ENCODE peak calls at places on chromosomes 6 and 20, in four cellular contexts. One of them, this sample, is unnamed.
A peak's percentile ranks its signal among the peaks of the same experiment; 100 is the strongest.

GRCh38 chr6:170031684-170032121 is 259.2 kb downstream of the DLL1 start:
- DNase-seq in endodermal cell: peak; percentile 13
- DNase-seq in cardiac muscle cell: no peak
- DNase-seq in astrocyte of the spinal cord: no peak
- DNase-seq in this sample: no peak

GRCh38 chr20:24166412-24166811 is 177.8 kb upstream of the GGTLC1 start:
- DNase-seq in endodermal cell: no peak
- DNase-seq in cardiac muscle cell: no peak
- DNase-seq in astrocyte of the spinal cord: no peak
- DNase-seq in this sample: no peak

GRCh38 chr6:148831064-148831463 is 84.2 kb downstream of the UST start:
- DNase-seq in endodermal cell: no peak
- DNase-seq in cardiac muscle cell: no peak
- DNase-seq in astrocyte of the spinal cord: no peak
- DNase-seq in this sample: no peak

GRCh38 chr6:163626073-163626867 is 211.8 kb downstream of the QKI start:
- DNase-seq in endodermal cell: no peak
- DNase-seq in cardiac muscle cell: no peak
- DNase-seq in astrocyte of the spinal cord: no peak
- DNase-seq in this sample: no peak

GRCh38 chr6:170083236-170084051 is 207.4 kb downstream of the DLL1 start:
- DNase-seq in endodermal cell: peak; percentile 24
- DNase-seq in cardiac muscle cell: no peak
- DNase-seq in astrocyte of the spinal cord: no peak
- DNase-seq in this sample: no peak

GRCh38 chr20:50356522-50356880 is 153.7 kb upstream of the PTPN1 start:
- DNase-seq in endodermal cell: no peak
- DNase-seq in cardiac muscle cell: no peak
- DNase-seq in astrocyte of the spinal cord: no peak
- DNase-seq in this sample: no peak

GRCh38 chr6:98946877-98947410 is 802 bp downstream of the FBXL4 start:
- DNase-seq in endodermal cell: no peak
- DNase-seq in cardiac muscle cell: peak; percentile 9
- DNase-seq in astrocyte of the spinal cord: peak; percentile 25
- DNase-seq in this sample: peak; percentile 50

GRCh38 chr20:51409192-51409875 is 133.2 kb downstream of the NFATC2 start:
- DNase-seq in endodermal cell: no peak
- DNase-seq in cardiac muscle cell: no peak
- DNase-seq in astrocyte of the spinal cord: no peak
- DNase-seq in this sample: no peak

GRCh38 chr20:52231230-52231746 is 39.7 kb upstream of the ZFP64 start:
- DNase-seq in endodermal cell: no peak
- DNase-seq in cardiac muscle cell: no peak
- DNase-seq in astrocyte of the spinal cord: no peak
- DNase-seq in this sample: no peak

GRCh38 chr6:53651149-53651763 is 14.3 kb downstream of the KLHL31 start:
- DNase-seq in endodermal cell: peak; percentile 90
- DNase-seq in cardiac muscle cell: peak; percentile 85
- DNase-seq in astrocyte of the spinal cord: peak; percentile 80
- DNase-seq in this sample: peak; percentile 83

GRCh38 chr6:335572-335971 is 43.3 kb downstream of the DUSP22 start:
- DNase-seq in endodermal cell: no peak
- DNase-seq in cardiac muscle cell: no peak
- DNase-seq in astrocyte of the spinal cord: peak; percentile 43
- DNase-seq in this sample: no peak

GRCh38 chr6:50030777-50031562 is 9.2 kb upstream of the DEFB110 start:
- DNase-seq in endodermal cell: peak; percentile 88
- DNase-seq in cardiac muscle cell: no peak
- DNase-seq in astrocyte of the spinal cord: no peak
- DNase-seq in this sample: no peak

GRCh38 chr6:83474309-83474708 is 38.0 kb upstream of the PRSS35 start:
- DNase-seq in endodermal cell: peak; percentile 48
- DNase-seq in cardiac muscle cell: peak; percentile 37
- DNase-seq in astrocyte of the spinal cord: peak; percentile 14
- DNase-seq in this sample: no peak

GRCh38 chr6:97440590-97441176 is 157.7 kb upstream of the MMS22L start:
- DNase-seq in endodermal cell: peak; percentile 75
- DNase-seq in cardiac muscle cell: peak; percentile 33
- DNase-seq in astrocyte of the spinal cord: peak; percentile 38
- DNase-seq in this sample: no peak

GRCh38 chr6:94323853-94324252 is 904.5 kb upstream of the EPHA7 start:
- DNase-seq in endodermal cell: peak; percentile 62
- DNase-seq in cardiac muscle cell: no peak
- DNase-seq in astrocyte of the spinal cord: no peak
- DNase-seq in this sample: no peak

GRCh38 chr6:41488392-41489129 is 57.6 kb upstream of the FOXP4 start:
- DNase-seq in endodermal cell: peak; percentile 92
- DNase-seq in cardiac muscle cell: peak; percentile 89
- DNase-seq in astrocyte of the spinal cord: peak; percentile 87
- DNase-seq in this sample: no peak

GRCh38 chr20:43541214-43541613 is 17.6 kb upstream of the SGK2 start:
- DNase-seq in endodermal cell: no peak
- DNase-seq in cardiac muscle cell: no peak
- DNase-seq in astrocyte of the spinal cord: no peak
- DNase-seq in this sample: no peak

GRCh38 chr20:2865630-2866029 is 7.7 kb upstream of the PTPRA start:
- DNase-seq in endodermal cell: peak; percentile 69
- DNase-seq in cardiac muscle cell: no peak
- DNase-seq in astrocyte of the spinal cord: no peak
- DNase-seq in this sample: no peak
- TF ChIP-seq CTCF in endodermal cell: peak; percentile 56
- TF ChIP-seq CTCF in cardiac muscle cell: no peak
- TF ChIP-seq CTCF in astrocyte of the spinal cord: peak; percentile 21
- TF ChIP-seq CTCF in this sample: no peak

GRCh38 chr20:34022154-34022842 is 28.6 kb downstream of the RALY start:
- DNase-seq in endodermal cell: no peak
- DNase-seq in cardiac muscle cell: peak; percentile 34
- DNase-seq in astrocyte of the spinal cord: no peak
- DNase-seq in this sample: no peak
- TF ChIP-seq CTCF in endodermal cell: peak; percentile 79
- TF ChIP-seq CTCF in cardiac muscle cell: peak; percentile 53
- TF ChIP-seq CTCF in astrocyte of the spinal cord: peak; percentile 47
- TF ChIP-seq CTCF in this sample: no peak

GRCh38 chr6:14396826-14397517 is 279.4 kb downstream of the CD83 start:
- DNase-seq in endodermal cell: peak; percentile 92
- DNase-seq in cardiac muscle cell: peak; percentile 15
- DNase-seq in astrocyte of the spinal cord: peak; percentile 3
- DNase-seq in this sample: no peak
- TF ChIP-seq CTCF in endodermal cell: peak; percentile 95
- TF ChIP-seq CTCF in cardiac muscle cell: peak; percentile 43
- TF ChIP-seq CTCF in astrocyte of the spinal cord: peak; percentile 46
- TF ChIP-seq CTCF in this sample: no peak

GRCh38 chr20:56945057-56945456 is 316.0 kb downstream of the TFAP2C start:
- DNase-seq in endodermal cell: no peak
- DNase-seq in cardiac muscle cell: peak; percentile 3
- DNase-seq in astrocyte of the spinal cord: peak; percentile 12
- DNase-seq in this sample: no peak
- TF ChIP-seq CTCF in endodermal cell: peak; percentile 25
- TF ChIP-seq CTCF in cardiac muscle cell: no peak
- TF ChIP-seq CTCF in astrocyte of the spinal cord: peak; percentile 20
- TF ChIP-seq CTCF in this sample: no peak

GRCh38 chr6:70956451-70957283 is at the start of gene B3GAT2:
- DNase-seq in endodermal cell: peak; percentile 85
- DNase-seq in cardiac muscle cell: peak; percentile 25
- DNase-seq in astrocyte of the spinal cord: peak; percentile 38
- DNase-seq in this sample: no peak

GRCh38 chr6:70954750-70955149 is 2.1 kb downstream of the B3GAT2 start:
- DNase-seq in endodermal cell: peak; percentile 49
- DNase-seq in cardiac muscle cell: no peak
- DNase-seq in astrocyte of the spinal cord: no peak
- DNase-seq in this sample: no peak

GRCh38 chr6:70957284-70957617 is 391 bp upstream of the B3GAT2 start:
- DNase-seq in endodermal cell: no peak
- DNase-seq in cardiac muscle cell: peak; percentile 20
- DNase-seq in astrocyte of the spinal cord: no peak
- DNase-seq in this sample: no peak

GRCh38 chr6:70956191-70956450 is 739 bp downstream of the B3GAT2 start:
- DNase-seq in endodermal cell: no peak
- DNase-seq in cardiac muscle cell: no peak
- DNase-seq in astrocyte of the spinal cord: no peak
- DNase-seq in this sample: no peak

DNA sequence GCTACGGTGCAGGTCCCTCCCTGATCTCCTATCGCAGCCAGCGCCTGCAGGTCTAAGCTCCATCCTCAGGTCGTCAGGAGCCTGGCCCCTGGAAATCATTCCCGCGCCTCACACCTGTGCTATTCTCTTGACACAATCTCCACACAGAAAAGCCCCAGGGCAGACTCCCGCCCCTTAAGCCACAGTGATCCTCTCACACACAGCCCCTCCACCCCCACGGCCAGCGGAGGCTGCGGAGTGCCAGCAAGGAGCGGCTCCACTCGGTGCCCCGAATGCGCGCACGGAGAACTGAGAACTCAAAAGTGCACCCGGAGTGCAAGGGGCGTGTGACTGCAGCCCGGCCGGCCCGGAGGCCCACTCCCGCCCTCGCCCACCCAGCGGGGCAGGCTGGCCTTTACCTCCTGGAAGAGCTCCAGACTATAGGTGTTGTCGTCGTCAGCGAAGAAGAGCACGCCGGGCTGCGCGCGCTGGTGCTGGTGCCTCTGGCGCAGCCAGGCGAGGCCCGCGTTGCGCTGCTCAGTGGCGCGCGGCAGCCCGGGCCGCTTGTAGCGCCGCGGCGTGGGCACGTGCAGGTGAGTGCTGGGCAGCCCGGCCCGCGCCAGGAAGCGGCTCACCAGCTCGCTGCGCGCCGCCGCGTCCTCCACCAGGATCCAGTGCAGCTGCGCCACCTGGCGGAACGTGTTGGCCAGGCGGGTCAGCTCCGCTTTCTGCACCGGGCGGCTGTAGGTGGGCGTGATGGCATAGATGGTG is 1.2 kb downstream of the B3GAT2 start:
- DNase-seq in endodermal cell: peak; percentile 98
- DNase-seq in cardiac muscle cell: peak; percentile 78
- DNase-seq in astrocyte of the spinal cord: peak; percentile 62
- DNase-seq in this sample: peak; percentile 89
- TF ChIP-seq CTCF in endodermal cell: peak; percentile 96
- TF ChIP-seq CTCF in cardiac muscle cell: peak; percentile 75
- TF ChIP-seq CTCF in astrocyte of the spinal cord: peak; percentile 84
- TF ChIP-seq CTCF in this sample: peak; percentile 74

DNA sequence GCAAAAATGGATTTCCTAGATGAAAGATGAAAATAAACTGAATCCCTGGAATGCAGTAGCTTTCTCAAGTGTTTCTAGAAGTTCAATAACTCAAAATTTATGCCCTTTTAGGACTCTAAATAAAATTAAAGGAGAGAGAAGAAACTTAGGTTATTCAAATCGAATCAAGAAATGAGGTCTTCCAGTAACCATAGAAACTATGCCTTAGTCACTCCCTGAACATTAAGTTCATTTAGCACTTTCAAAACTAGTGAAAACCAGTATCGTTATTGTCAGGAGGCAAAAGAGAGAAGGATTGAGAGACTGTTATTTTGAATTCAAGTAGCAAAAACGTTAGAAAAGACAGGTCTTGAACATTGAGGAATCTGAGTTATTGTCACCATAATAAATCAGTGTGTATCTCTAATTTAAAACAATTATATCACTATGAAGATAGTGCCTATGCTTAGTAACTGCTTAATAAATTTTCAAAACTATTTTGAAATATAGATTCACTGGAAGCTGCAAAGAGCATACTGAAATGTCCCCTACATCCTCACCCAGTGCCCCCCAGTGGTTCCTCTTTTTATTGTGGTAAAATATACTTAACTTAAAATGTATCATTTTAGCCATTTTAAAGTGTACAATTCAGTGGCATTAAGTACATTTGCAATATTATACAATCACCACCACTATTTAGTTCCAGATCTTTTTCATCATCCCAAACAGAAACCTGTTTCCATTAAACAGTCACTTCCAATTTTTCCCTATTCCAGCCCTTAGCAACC is 4.6 kb downstream of the RPP21 start:
- DNase-seq in endodermal cell: no peak
- DNase-seq in cardiac muscle cell: no peak
- DNase-seq in astrocyte of the spinal cord: no peak
- DNase-seq in this sample: no peak
- TF ChIP-seq CTCF in endodermal cell: peak; percentile 33
- TF ChIP-seq CTCF in cardiac muscle cell: no peak
- TF ChIP-seq CTCF in astrocyte of the spinal cord: no peak
- TF ChIP-seq CTCF in this sample: no peak

GRCh38 chr6:141593311-141593710 is 539.4 kb upstream of the GJE1 start:
- DNase-seq in endodermal cell: no peak
- DNase-seq in cardiac muscle cell: no peak
- DNase-seq in astrocyte of the spinal cord: no peak
- DNase-seq in this sample: no peak

GRCh38 chr6:141598487-141598886 is 534.2 kb upstream of the GJE1 start:
- DNase-seq in endodermal cell: no peak
- DNase-seq in cardiac muscle cell: peak; percentile 21
- DNase-seq in astrocyte of the spinal cord: peak; percentile 14
- DNase-seq in this sample: no peak

GRCh38 chr6:141594874-141595273 is 537.9 kb upstream of the GJE1 start:
- DNase-seq in endodermal cell: no peak
- DNase-seq in cardiac muscle cell: no peak
- DNase-seq in astrocyte of the spinal cord: no peak
- DNase-seq in this sample: no peak
- TF ChIP-seq CTCF in endodermal cell: peak; percentile 41
- TF ChIP-seq CTCF in cardiac muscle cell: no peak
- TF ChIP-seq CTCF in astrocyte of the spinal cord: no peak
- TF ChIP-seq CTCF in this sample: no peak

GRCh38 chr20:46350201-46350985 is 42.1 kb upstream of the CDH22 start:
- DNase-seq in endodermal cell: peak; percentile 82
- DNase-seq in cardiac muscle cell: peak; percentile 87
- DNase-seq in astrocyte of the spinal cord: peak; percentile 95
- DNase-seq in this sample: no peak

GRCh38 chr20:46351357-46352058 is 43.2 kb upstream of the CDH22 start:
- DNase-seq in endodermal cell: no peak
- DNase-seq in cardiac muscle cell: no peak
- DNase-seq in astrocyte of the spinal cord: no peak
- DNase-seq in this sample: no peak

GRCh38 chr20:46352370-46352938 is 44.2 kb upstream of the CDH22 start:
- DNase-seq in endodermal cell: no peak
- DNase-seq in cardiac muscle cell: no peak
- DNase-seq in astrocyte of the spinal cord: no peak
- DNase-seq in this sample: no peak

GRCh38 chr20:46349742-46350056 is 41.4 kb upstream of the CDH22 start:
- DNase-seq in endodermal cell: no peak
- DNase-seq in cardiac muscle cell: no peak
- DNase-seq in astrocyte of the spinal cord: no peak
- DNase-seq in this sample: no peak

GRCh38 chr20:46350986-46351267 is 42.6 kb upstream of the CDH22 start:
- DNase-seq in endodermal cell: peak; percentile 62
- DNase-seq in cardiac muscle cell: no peak
- DNase-seq in astrocyte of the spinal cord: no peak
- DNase-seq in this sample: no peak
- TF ChIP-seq CTCF in endodermal cell: no peak
- TF ChIP-seq CTCF in cardiac muscle cell: no peak
- TF ChIP-seq CTCF in astrocyte of the spinal cord: no peak
- TF ChIP-seq CTCF in this sample: no peak